ENCODE peak calls at places on chromosome 9, in six cellular contexts. A, I, W, G, H and Z are unnamed samples.
A peak's percentile ranks its signal among the peaks of the same experiment; 100 is the strongest.

GRCh38 chr9:133873006-133873780 is 118.9 kb downstream of the VAV2 start:
- DNase-seq in G (no peak), W (no peak), I (no peak), A (no peak), H (no peak), Z (no peak)

GRCh38 chr9:100111235-100111634 is 12.2 kb downstream of the INVS start:
- DNase-seq in I (no peak), W (no peak), G (no peak), A (no peak), H (no peak), Z (no peak)

GRCh38 chr9:4235951-4236804 is 63.7 kb downstream of the GLIS3 start:
- DNase-seq in G (peak; percentile 27), A (peak; percentile 74), I (no peak), W (peak; percentile 40), H (no peak), Z (no peak)

GRCh38 chr9:17025281-17025680 is 109.6 kb upstream of the CNTLN start:
- DNase-seq in I (no peak), A (no peak), H (no peak), W (no peak), G (no peak), Z (no peak)

GRCh38 chr9:27192291-27192960 is 83.4 kb downstream of the TEK start:
- DNase-seq in H (no peak), A (no peak), G (no peak), I (no peak), W (no peak), Z (no peak)

GRCh38 chr9:7844283-7844682 is 44.7 kb upstream of the DMAC1 start:
- DNase-seq in G (peak; percentile 4), A (no peak), H (no peak), I (peak; percentile 70), W (no peak), Z (peak; percentile 47)

GRCh38 chr9:72952914-72953313 is at the start of gene ALDH1A1:
- DNase-seq in G (peak; percentile 68), H (no peak), I (peak; percentile 73), W (no peak), A (no peak), Z (no peak)

GRCh38 chr9:124110307-124110915 is 98.8 kb downstream of the LHX2 start:
- DNase-seq in H (no peak), G (peak; percentile 33), W (no peak), A (peak; percentile 44), I (peak; percentile 88), Z (peak; percentile 55)

GRCh38 chr9:87531370-87532295 is 34.0 kb downstream of the DAPK1 start:
- DNase-seq in H (no peak), I (no peak), G (no peak), W (no peak), A (no peak), Z (no peak)

GRCh38 chr9:123929177-123929869 is 603 bp downstream of the DENND1A start:
- DNase-seq in H (no peak), W (no peak), A (no peak), G (peak; percentile 54), I (peak; percentile 48), Z (no peak)

GRCh38 chr9:126459965-126460843 is 133.6 kb downstream of the MVB12B start:
- DNase-seq in I (no peak), G (no peak), W (no peak), A (no peak), H (no peak), Z (no peak)

GRCh38 chr9:129889936-129890717 is 54.9 kb downstream of the USP20 start:
- DNase-seq in G (no peak), A (no peak), W (no peak), I (peak; percentile 94), H (peak; percentile 31), Z (peak; percentile 93)

GRCh38 chr9:131668439-131669233 is 71.2 kb downstream of the RAPGEF1 start:
- DNase-seq in H (peak; percentile 62), G (peak; percentile 32), W (no peak), A (no peak), I (no peak), Z (no peak)

GRCh38 chr9:33287087-33287490 is 3.2 kb upstream of the NFX1 start:
- DNase-seq in A (peak; percentile 89), I (peak; percentile 85), W (peak; percentile 46), H (no peak), G (peak; percentile 67), Z (peak; percentile 77)

GRCh38 chr9:110058304-110058953 is 149.5 kb downstream of the C9orf152 start:
- DNase-seq in W (peak; percentile 67), A (peak; percentile 62), H (no peak), G (peak; percentile 53), I (peak; percentile 94), Z (no peak)

GRCh38 chr9:89746385-89747116 is 141.7 kb downstream of the GADD45G start:
- DNase-seq in I (no peak), G (no peak), W (no peak), H (no peak), A (no peak), Z (no peak)

GRCh38 chr9:28981129-28981528 is 1407.8 kb upstream of the C9orf72 start:
- DNase-seq in H (no peak), G (no peak), I (no peak), W (no peak), A (no peak), Z (no peak)

GRCh38 chr9:132555528-132555927 is 26.9 kb upstream of the BARHL1 start:
- DNase-seq in I (no peak), H (no peak), G (no peak), A (no peak), W (no peak), Z (no peak)

GRCh38 chr9:110918316-110919054 is 119.8 kb downstream of the LPAR1 start:
- DNase-seq in W (no peak), I (no peak), G (no peak), A (no peak), H (no peak), Z (no peak)

GRCh38 chr9:112135706-112136105 is 39.4 kb downstream of the SUSD1 start:
- DNase-seq in W (no peak), I (no peak), G (no peak), A (no peak), H (no peak), Z (no peak)

GRCh38 chr9:4382722-4383317 is 83.0 kb upstream of the GLIS3 start:
- DNase-seq in A (no peak), W (peak; percentile 23), H (peak; percentile 40), G (no peak), I (peak; percentile 66), Z (no peak)

GRCh38 chr9:107390806-107391205 is 98.8 kb downstream of the KLF4 start:
- DNase-seq in I (no peak), H (no peak), G (no peak), W (no peak), A (no peak), Z (no peak)

GRCh38 chr9:19969721-19970120 is 180.9 kb upstream of the SLC24A2 start:
- DNase-seq in H (no peak), A (no peak), I (no peak), G (no peak), W (no peak), Z (no peak)

GRCh38 chr9:73219985-73220626 is 68.4 kb downstream of the ANXA1 start:
- DNase-seq in W (no peak), H (peak; percentile 40), A (no peak), G (no peak), I (no peak), Z (peak; percentile 61)

GRCh38 chr9:131720330-131720729 is 19.5 kb downstream of the RAPGEF1 start:
- DNase-seq in W (no peak), I (no peak), H (no peak), G (no peak), A (no peak), Z (no peak)

GRCh38 chr9:75788006-75788634 is 102.4 kb upstream of the PCSK5 start:
- DNase-seq in G (no peak), W (no peak), A (no peak), I (no peak), H (no peak), Z (no peak)

GRCh38 chr9:36470891-36471290 is 70.8 kb upstream of the RNF38 start:
- DNase-seq in I (no peak), A (no peak), W (no peak), G (no peak), H (peak; percentile 67), Z (no peak)

DNA sequence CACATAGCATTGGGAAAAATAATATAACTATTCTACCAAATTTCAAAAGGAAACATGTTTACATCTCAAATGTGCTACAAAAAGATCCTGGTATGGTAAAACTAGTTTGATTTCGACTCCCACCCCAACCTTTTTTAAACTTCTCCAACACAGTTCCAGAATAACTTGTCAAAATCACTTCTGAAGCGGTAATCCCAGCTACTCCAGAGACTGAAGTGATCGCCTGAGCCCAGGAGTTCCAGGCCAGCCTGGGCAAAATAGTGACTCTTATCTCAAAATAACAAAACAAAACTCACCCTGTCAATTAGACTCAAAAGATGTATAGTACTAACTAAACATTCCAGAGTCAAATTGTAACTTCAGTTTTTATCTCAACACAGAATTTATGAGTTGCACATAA is 71.3 kb upstream of the RNF38 start:
- DNase-seq in G (no peak), A (no peak), H (no peak), I (no peak), W (no peak), Z (no peak)
- H3K27ac ChIP-seq in G (no peak overlapping the region), A (no peak overlapping the region), H (peak overlapping the region; percentile 91), I (peak overlapping the region; percentile 6), W (no peak overlapping the region), Z (no peak overlapping the region)

DNA sequence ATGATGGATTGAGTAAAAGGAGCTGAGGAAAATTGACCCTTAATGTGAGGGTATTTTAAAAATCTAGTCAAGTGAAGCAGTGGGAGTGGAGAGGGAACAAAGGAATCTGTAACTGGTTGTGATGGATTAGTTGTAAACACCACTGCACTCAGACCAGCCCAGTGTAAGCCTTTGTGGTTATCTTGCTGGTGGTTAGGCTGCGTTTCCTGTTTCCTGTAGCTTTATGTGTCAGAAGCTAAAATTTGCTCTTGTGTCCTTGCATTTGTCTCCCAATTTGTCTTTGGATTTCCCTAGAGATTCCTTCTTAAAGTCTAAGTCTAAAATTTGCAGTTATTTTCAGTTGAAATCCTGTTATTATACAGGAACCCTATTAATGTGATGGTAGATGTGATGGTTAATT is 6.3 kb downstream of the IFNA21 start:
- DNase-seq in A (no peak), W (no peak), G (no peak), I (no peak), H (peak; percentile 43), Z (peak; percentile 45)
- H3K4me3 ChIP-seq in A (no peak overlapping the region), W (no peak overlapping the region), G (no peak overlapping the region), I (no peak overlapping the region), H (peak overlapping the region; percentile 5), Z (no peak overlapping the region)

GRCh38 chr9:135251331-135251761 is 163.9 kb downstream of the OLFM1 start:
- DNase-seq in H (no peak), I (no peak), A (no peak), W (no peak), G (no peak), Z (no peak)
- TF ChIP-seq REST in H (no peak), I (no peak), A (no peak), W (no peak), G (no peak), Z (no peak)

DNA sequence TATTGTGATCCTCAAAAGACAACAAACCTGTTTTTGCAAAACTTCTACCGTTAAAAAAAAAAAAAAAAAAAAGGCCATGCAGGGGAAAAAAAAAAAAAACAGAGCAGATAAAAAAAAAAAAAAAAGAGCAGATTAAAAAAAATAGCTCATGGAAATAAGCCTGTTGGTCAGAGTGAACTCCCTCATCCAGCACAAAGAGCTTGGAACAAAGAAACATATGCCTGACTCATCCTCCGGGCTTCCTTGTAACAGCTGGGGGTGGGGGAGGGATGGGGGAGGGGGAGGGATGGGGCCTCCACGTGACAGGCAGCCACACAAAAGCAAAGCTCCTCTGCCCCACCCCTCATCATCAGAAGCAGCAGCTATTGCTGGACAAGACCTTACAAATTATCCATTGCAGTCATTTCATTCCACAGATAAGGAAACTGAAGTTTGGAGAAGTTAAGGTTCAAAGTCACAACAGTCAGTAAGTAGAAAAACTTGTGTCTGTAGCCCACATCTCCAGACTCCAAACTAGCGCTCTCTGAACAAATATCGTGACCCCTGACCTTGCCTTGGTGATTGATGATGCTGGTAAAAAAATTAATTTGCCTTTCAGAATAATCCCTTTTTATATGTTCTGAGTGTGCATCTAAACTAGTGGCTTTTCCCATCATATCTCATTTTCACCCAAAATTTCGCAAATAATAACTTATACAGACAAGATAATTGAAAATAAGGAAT is 38.9 kb downstream of the SLC35D2 start:
- DNase-seq in W (peak; percentile 73), H (no peak), I (peak; percentile 81), A (peak; percentile 88), G (peak; percentile 84), Z (no peak)
- H3K27ac ChIP-seq in W (peak overlapping the region; percentile 91), H (no peak overlapping the region), I (peak overlapping the region; percentile 87), A (peak overlapping the region; percentile 86), G (peak overlapping the region; percentile 54), Z (no peak overlapping the region)